ENCODE peak calls at places on chromosomes 3 and 15, in six cellular contexts. H is IMR-90, O is heart left ventricle, U is tibial nerve, B is body of pancreas, E is GM12878. D is an unnamed sample.

GRCh38 chr15:87736921-87737389 is 519.6 kb downstream of the NTRK3 start:
- DNase-seq in H (peak), O (no peak), U (no peak), B (no peak), E (no peak), D (no peak)

GRCh38 chr3:187979543-187979942 is 174.4 kb upstream of the LPP start:
- DNase-seq in H (no peak), O (no peak), U (no peak), B (no peak), E (no peak), D (peak)

GRCh38 chr3:55292360-55292759 is 194.7 kb downstream of the WNT5A start:
- DNase-seq in H (no peak), O (no peak), U (no peak), B (no peak), E (no peak), D (no peak)

GRCh38 chr15:82875411-82876003 is 66.1 kb downstream of the WHAMM start:
- DNase-seq in H (peak), O (no peak), U (no peak), B (no peak), E (no peak), D (no peak)

GRCh38 chr3:56702487-56703315 is 19.6 kb upstream of the TASOR start:
- DNase-seq in H (peak), O (peak), U (no peak), B (peak), E (no peak), D (peak)

GRCh38 chr3:171086914-171087313 is 60.4 kb upstream of the SLC2A2 start:
- DNase-seq in H (no peak), O (no peak), U (no peak), B (no peak), E (no peak), D (no peak)

GRCh38 chr3:105170423-105170822 is 196.3 kb upstream of the ALCAM start:
- DNase-seq in H (no peak), O (no peak), U (no peak), B (no peak), E (no peak), D (no peak)

GRCh38 chr3:120450261-120450913 is 405 bp downstream of the FSTL1 start:
- DNase-seq in H (no peak), O (peak), U (peak), B (peak), E (no peak), D (peak)

GRCh38 chr15:73711526-73711925 is 27.3 kb downstream of the CD276 start:
- DNase-seq in H (no peak), O (no peak), U (no peak), B (no peak), E (no peak), D (no peak)

GRCh38 chr15:91407237-91407889 is 307.3 kb downstream of the SV2B start:
- DNase-seq in H (peak), O (peak), U (no peak), B (no peak), E (no peak), D (no peak)

GRCh38 chr15:29289179-29289578 is 19.6 kb upstream of the NSMCE3 start:
- DNase-seq in H (no peak), O (no peak), U (no peak), B (no peak), E (no peak), D (no peak)

GRCh38 chr3:179082416-179082815 is 10.8 kb upstream of the ZMAT3 start:
- DNase-seq in H (peak), O (no peak), U (no peak), B (no peak), E (no peak), D (no peak)

GRCh38 chr15:58369261-58369699 is 62.5 kb upstream of the LIPC start:
- DNase-seq in H (peak), O (no peak), U (no peak), B (peak), E (no peak), D (no peak)

GRCh38 chr3:113147608-113148306 is 63.6 kb upstream of the BOC start:
- DNase-seq in H (no peak), O (peak), U (no peak), B (no peak), E (no peak), D (no peak)

GRCh38 chr3:158765518-158766205 is 33.4 kb upstream of the RARRES1 start:
- DNase-seq in H (peak), O (no peak), U (no peak), B (no peak), E (no peak), D (no peak)

GRCh38 chr15:74320358-74321247 is 46.8 kb downstream of the CYP11A1 start:
- DNase-seq in H (peak), O (peak), U (peak), B (peak), E (no peak), D (peak)

GRCh38 chr3:81105761-81106160 is 655.7 kb downstream of the GBE1 start:
- DNase-seq in H (no peak), O (no peak), U (no peak), B (no peak), E (no peak), D (no peak)

GRCh38 chr3:24952388-24952787 is 457.7 kb upstream of the THRB start:
- DNase-seq in H (no peak), O (no peak), U (no peak), B (no peak), E (no peak), D (no peak)

GRCh38 chr3:135807879-135808278 is 157.6 kb upstream of the PPP2R3A start:
- DNase-seq in H (no peak), O (no peak), U (no peak), B (no peak), E (no peak), D (no peak)

GRCh38 chr15:33735637-33736247 is 232.6 kb upstream of the CHRM5 start:
- DNase-seq in H (peak), O (no peak), U (no peak), B (peak), E (no peak), D (peak)

GRCh38 chr15:39031596-39031995 is 467.0 kb upstream of the RASGRP1 start:
- DNase-seq in H (no peak), O (no peak), U (no peak), B (no peak), E (no peak), D (no peak)

GRCh38 chr3:173402656-173403055 is 5.1 kb downstream of the NLGN1 start:
- DNase-seq in H (no peak), O (no peak), U (no peak), B (no peak), E (no peak), D (no peak)

GRCh38 chr3:128076783-128077624 is 24.8 kb downstream of the SEC61A1 start:
- DNase-seq in H (no peak), O (no peak), U (no peak), B (no peak), E (no peak), D (peak)

GRCh38 chr3:44905501-44906159 is 31.2 kb downstream of the TGM4 start:
- DNase-seq in H (no peak), O (no peak), U (no peak), B (no peak), E (no peak), D (no peak)

GRCh38 chr3:191634902-191635301 is 173.9 kb downstream of the PYDC2 start:
- DNase-seq in H (no peak), O (no peak), U (no peak), B (no peak), E (no peak), D (no peak)

GRCh38 chr3:141828487-141829284 is 47.8 kb upstream of the ATP1B3 start:
- DNase-seq in H (peak), O (no peak), U (no peak), B (peak), E (no peak), D (peak)

GRCh38 chr15:48066456-48066855 is 54.3 kb upstream of the SLC24A5 start:
- DNase-seq in H (no peak), O (no peak), U (no peak), B (no peak), E (no peak), D (no peak)

GRCh38 chr3:114706591-114707224 is 412.9 kb downstream of the TIGIT start:
- DNase-seq in H (peak), O (no peak), U (no peak), B (peak), E (no peak), D (peak)

GRCh38 chr3:190696777-190697501 is 165.6 kb downstream of the GMNC start:
- DNase-seq in H (peak), O (no peak), U (no peak), B (peak), E (no peak), D (peak)

GRCh38 chr3:43296565-43296964 is 10.2 kb downstream of the SNRK start:
- DNase-seq in H (peak), O (peak), U (no peak), B (peak), E (no peak), D (peak)

GRCh38 chr3:15405448-15406050 is 21.8 kb downstream of the METTL6 start:
- DNase-seq in H (peak), O (no peak), U (no peak), B (peak), E (no peak), D (peak)

GRCh38 chr3:99637041-99637380 is 1.4 kb upstream of the COL8A1 start:
- DNase-seq in H (no peak), O (no peak), U (no peak), B (no peak), E (no peak), D (no peak)

GRCh38 chr3:172260381-172260780 is 187.9 kb downstream of the GHSR start:
- DNase-seq in H (peak), O (no peak), U (no peak), B (no peak), E (no peak), D (no peak)

GRCh38 chr15:60038111-60038521 is 34.0 kb downstream of the FOXB1 start:
- DNase-seq in H (no peak), O (no peak), U (no peak), B (no peak), E (no peak), D (no peak)

GRCh38 chr15:66809664-66810063 is 107.6 kb downstream of the SMAD6 start:
- DNase-seq in H (no peak), O (no peak), U (no peak), B (no peak), E (no peak), D (no peak)

GRCh38 chr15:75625542-75626347 is at the start of gene SNUPN:
- DNase-seq in H (peak), O (peak), U (peak), B (peak), E (peak), D (peak)

GRCh38 chr15:75620043-75620775 is 5.3 kb downstream of the SNUPN start:
- DNase-seq in H (peak), O (peak), U (peak), B (peak), E (no peak), D (peak)

GRCh38 chr15:75616766-75617165 is 8.8 kb downstream of the SNUPN start:
- DNase-seq in H (no peak), O (no peak), U (no peak), B (no peak), E (no peak), D (no peak)

GRCh38 chr15:75622505-75622904 is 3.0 kb downstream of the SNUPN start:
- DNase-seq in H (no peak), O (no peak), U (no peak), B (no peak), E (no peak), D (no peak)

GRCh38 chr15:75620776-75621536 is 4.6 kb downstream of the SNUPN start:
- DNase-seq in H (peak), O (peak), U (peak), B (peak), E (no peak), D (peak)
- TF ChIP-seq CTCF in H (peak), O (peak), U (peak), B (no peak), E (no peak), D (no peak)

DNA sequence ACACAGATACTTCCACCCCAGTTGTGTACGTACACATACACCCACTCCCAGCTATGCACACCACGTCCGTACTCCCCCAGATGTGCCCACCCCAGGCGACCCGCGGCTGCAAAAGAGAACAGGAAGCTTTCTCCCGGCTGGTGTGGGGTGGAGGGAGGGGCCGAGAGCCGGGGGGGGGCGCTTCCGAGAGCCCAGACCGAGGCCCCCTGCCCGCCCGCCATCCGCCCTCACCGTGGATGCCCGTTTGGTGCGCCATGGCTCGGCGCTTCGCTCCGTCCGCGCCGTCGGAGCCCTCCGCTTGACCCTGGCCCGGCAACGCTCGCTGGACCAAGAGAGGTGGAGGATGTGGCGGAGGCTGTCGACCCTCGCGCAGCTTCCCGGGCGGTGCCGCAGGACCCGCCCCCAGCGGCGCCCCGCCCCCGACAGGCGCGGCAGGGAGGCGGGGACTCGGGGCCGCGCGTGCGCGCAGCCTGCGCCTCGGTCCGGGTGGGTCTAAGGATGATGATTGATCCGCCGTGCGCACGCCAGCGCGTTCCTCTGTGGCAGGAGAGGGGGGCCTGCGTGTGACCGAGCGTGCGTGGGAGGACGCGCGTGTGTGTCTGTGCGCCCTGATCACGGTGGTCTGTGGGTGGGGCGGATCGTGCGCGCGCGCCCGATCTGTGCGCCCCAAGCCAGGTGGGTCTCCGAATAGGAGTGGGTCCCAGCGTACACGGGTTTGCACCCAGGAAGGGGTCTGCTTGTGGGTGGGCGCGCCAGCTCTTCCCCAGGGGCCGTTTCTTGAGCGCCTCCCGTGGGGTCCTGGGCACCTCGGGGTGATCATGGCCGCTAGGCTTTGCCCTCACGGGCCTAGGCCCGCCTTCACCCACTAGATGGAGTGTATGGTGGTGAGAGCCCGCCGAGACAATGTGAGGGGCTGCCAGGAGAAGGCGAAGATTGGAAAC is at the start of gene TWF2:
- DNase-seq in H (peak), O (peak), U (peak), B (peak), E (no peak), D (peak)
- TF ChIP-seq POLR2A in H (peak), O (no peak), U (peak), B (peak), E (peak), D (peak)

DNA sequence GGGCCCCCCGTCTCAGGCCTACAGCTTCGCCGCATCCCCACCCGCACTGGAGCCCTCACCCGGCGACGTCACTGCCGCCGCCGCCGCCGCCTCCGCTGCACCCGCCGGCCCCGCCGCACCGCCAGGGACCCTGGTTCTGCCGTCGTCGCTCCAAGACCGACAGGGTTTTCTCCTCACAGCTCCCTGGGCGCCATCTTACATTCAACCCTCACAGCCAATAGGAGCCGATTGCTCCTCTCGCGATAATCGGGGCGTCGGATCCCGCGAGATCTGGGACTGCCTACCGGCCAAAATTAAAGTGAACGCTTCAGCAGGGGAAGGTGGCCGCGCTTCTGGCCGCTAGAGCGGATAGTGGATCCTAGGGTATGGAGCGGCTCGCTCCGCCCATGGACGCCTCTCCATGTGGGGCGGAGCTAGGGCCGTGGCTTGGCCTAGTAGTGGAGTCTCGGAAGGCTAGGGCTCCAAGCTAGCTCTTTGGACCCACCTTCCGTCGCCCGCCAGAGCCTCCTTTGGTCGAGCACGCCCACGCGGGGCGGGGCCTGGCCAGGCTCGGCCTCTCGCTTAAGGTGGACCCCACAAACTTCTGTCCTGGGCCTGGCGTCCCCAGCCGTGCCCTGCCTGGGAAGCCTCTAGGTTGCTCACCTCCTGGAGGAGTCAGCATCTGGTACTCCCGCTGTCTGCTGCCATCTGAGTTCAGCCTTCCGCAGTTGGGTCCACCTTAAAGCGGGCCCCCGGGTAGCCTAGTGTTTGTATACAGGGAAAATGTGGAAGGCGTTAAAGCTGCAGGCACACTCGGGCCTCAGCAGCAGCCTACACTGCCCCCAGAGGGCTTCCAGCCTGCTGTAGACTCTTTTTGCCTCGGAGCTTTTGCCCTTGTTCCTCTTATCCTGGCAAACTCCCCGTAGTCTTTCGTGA is at the start of gene QRICH1:
- DNase-seq in H (peak), O (peak), U (peak), B (peak), E (peak), D (peak)
- TF ChIP-seq CTCF in H (peak), O (no peak), U (peak), B (peak), E (peak), D (peak)

GRCh38 chr3:41963823-41964222 is 1.9 kb upstream of the ULK4 start:
- DNase-seq in H (no peak), O (no peak), U (no peak), B (no peak), E (no peak), D (no peak)

GRCh38 chr3:41961061-41961749 is 698 bp downstream of the ULK4 start:
- DNase-seq in H (peak), O (peak), U (no peak), B (peak), E (no peak), D (peak)

GRCh38 chr3:41966206-41966605 is 4.3 kb upstream of the ULK4 start:
- DNase-seq in H (no peak), O (no peak), U (no peak), B (no peak), E (no peak), D (no peak)

GRCh38 chr3:41956574-41956973 is 5.3 kb downstream of the ULK4 start:
- DNase-seq in H (no peak), O (no peak), U (no peak), B (no peak), E (no peak), D (no peak)

GRCh38 chr3:41961750-41962679 is at the start of gene ULK4:
- DNase-seq in H (peak), O (peak), U (peak), B (peak), E (peak), D (peak)
- TF ChIP-seq POLR2A in H (peak), O (no peak), U (peak), B (peak), E (peak), D (peak)

GRCh38 chr3:46970391-46971091 is 6.0 kb downstream of the CCDC12 start:
- DNase-seq in H (no peak), O (peak), U (no peak), B (peak), E (no peak), D (no peak)

GRCh38 chr3:46968783-46969428 is 7.6 kb downstream of the CCDC12 start:
- DNase-seq in H (no peak), O (no peak), U (no peak), B (no peak), E (no peak), D (no peak)

GRCh38 chr3:46965151-46965550 is 11.4 kb downstream of the CCDC12 start:
- DNase-seq in H (no peak), O (no peak), U (no peak), B (peak), E (no peak), D (peak)

GRCh38 chr3:46962990-46963389 is 13.6 kb downstream of the CCDC12 start:
- DNase-seq in H (no peak), O (no peak), U (no peak), B (no peak), E (no peak), D (no peak)

GRCh38 chr3:46966811-46967210 is 9.7 kb downstream of the CCDC12 start:
- DNase-seq in H (no peak), O (no peak), U (no peak), B (no peak), E (no peak), D (no peak)
- TF ChIP-seq CTCF in H (no peak), O (no peak), U (no peak), B (no peak), E (peak), D (no peak)

DNA sequence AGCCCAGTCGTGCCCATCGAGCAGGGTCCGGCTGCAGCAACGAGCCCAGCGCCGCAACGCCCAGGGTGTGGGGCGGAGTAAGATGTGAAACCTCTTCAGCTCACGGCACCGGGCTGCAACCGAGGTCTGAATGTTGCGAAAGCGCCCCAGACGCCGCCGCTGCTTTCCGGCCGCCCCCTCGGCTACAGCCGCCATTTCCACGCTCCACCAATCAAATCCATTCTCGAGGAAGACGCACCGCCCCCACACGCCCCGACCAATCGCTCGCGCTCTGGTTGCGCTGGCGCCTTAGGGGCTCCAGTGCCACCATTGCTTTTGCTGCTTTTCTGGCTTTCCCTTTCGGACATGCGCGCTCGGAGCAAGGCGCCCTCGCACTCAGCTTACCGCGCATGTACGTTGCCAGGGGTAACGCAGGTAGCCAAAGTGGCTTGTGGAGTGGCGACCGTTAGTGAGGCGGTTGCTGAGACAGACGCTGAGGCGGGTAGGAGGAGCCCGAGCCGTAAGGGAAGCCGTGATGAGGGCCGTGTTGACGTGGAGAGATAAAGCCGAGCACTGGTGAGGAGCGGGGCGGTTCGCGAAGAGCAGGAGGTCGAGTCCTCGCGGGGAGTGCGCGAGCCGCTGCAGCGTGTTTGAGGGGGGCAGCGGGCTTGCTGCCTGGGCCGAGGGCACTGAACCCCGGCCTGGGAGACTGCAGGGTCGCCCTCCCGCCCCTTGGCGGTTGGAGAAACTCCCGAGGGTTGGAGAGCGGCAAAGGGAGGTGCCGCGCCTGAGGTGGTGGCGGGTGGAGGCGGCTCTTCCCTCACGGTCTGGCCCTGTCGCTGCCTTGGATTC is at the start of the genes IFT122 and MBD4:
- DNase-seq in H (peak), O (peak), U (peak), B (peak), E (peak), D (peak)
- TF ChIP-seq POLR2A in H (peak), O (no peak), U (peak), B (peak), E (peak), D (peak)

GRCh38 chr3:133487920-133488540 is 85.5 kb upstream of the CDV3 start:
- DNase-seq in H (peak), O (no peak), U (no peak), B (peak), E (no peak), D (peak)
- TF ChIP-seq CTCF in H (peak), O (peak), U (no peak), B (peak), E (peak), D (peak)

D was measured in NB4.